ENCODE peak calls at places on chromosomes 7 and 10, in nine cellular contexts. F, G, J, Z, M, A, P, I and V are unnamed samples.

GRCh38 chr7:135160098-135160857 is 10.2 kb downstream of the CYREN start:
- DNase-seq in P (no peak), A (no peak), J (peak), Z (no peak), M (no peak), F (peak), I (no peak), G (peak), V (no peak)

GRCh38 chr10:132485391-132485790 is 52.2 kb upstream of the INPP5A start:
- DNase-seq in A (no peak), F (no peak), Z (no peak), I (no peak), M (no peak), P (no peak), G (no peak), J (no peak), V (no peak)

GRCh38 chr10:90167174-90168064 is 466.0 kb downstream of the KIF20B start:
- DNase-seq in G (no peak), F (no peak), P (no peak), I (no peak), J (no peak), A (no peak), M (peak), Z (no peak), V (no peak)

GRCh38 chr7:41711283-41712064 is 8.6 kb upstream of the INHBA start:
- DNase-seq in G (peak), A (no peak), Z (no peak), F (peak), I (no peak), M (peak), P (peak), J (no peak), V (no peak)

GRCh38 chr10:94361161-94361794 is 1.5 kb downstream of the NOC3L start:
- DNase-seq in Z (no peak), J (peak), P (no peak), I (no peak), G (peak), A (no peak), F (no peak), M (peak), V (no peak)

GRCh38 chr10:2362331-2362730 is 625.0 kb upstream of the ADARB2 start:
- DNase-seq in I (no peak), G (no peak), M (no peak), F (no peak), Z (no peak), J (no peak), A (no peak), P (no peak), V (no peak)

GRCh38 chr7:80218723-80219122 is 84.1 kb downstream of the GNAI1 start:
- DNase-seq in A (no peak), I (no peak), P (no peak), F (no peak), Z (no peak), J (peak), M (peak), G (peak), V (no peak)

GRCh38 chr10:110392860-110393732 is 88.4 kb upstream of the SMNDC1 start:
- DNase-seq in M (peak), F (no peak), A (no peak), J (no peak), Z (no peak), I (no peak), G (no peak), P (no peak), V (no peak)

GRCh38 chr7:75937958-75938786 is 23.2 kb downstream of the POR start:
- DNase-seq in I (no peak), Z (no peak), M (peak), J (peak), G (peak), A (no peak), P (no peak), F (no peak), V (peak)

GRCh38 chr10:95457319-95457886 is 103.8 kb downstream of the SORBS1 start:
- DNase-seq in G (peak), F (no peak), J (peak), I (no peak), M (no peak), P (no peak), A (no peak), Z (no peak), V (no peak)

GRCh38 chr7:16747095-16747494 is 6.5 kb upstream of the TSPAN13 start:
- DNase-seq in I (no peak), A (no peak), F (no peak), P (no peak), Z (no peak), M (no peak), G (no peak), J (no peak), V (no peak)

GRCh38 chr10:29646960-29647431 is 12.2 kb upstream of the SVIL start:
- DNase-seq in J (no peak), F (no peak), I (no peak), P (no peak), M (no peak), A (no peak), G (no peak), Z (no peak), V (no peak)

GRCh38 chr7:158134824-158135223 is 452.8 kb downstream of the PTPRN2 start:
- DNase-seq in P (no peak), F (no peak), Z (no peak), M (no peak), A (no peak), G (no peak), I (no peak), J (no peak), V (no peak)

GRCh38 chr10:46547881-46548780 is 8.3 kb downstream of the GPRIN2 start:
- DNase-seq in F (no peak), M (no peak), P (no peak), J (no peak), G (no peak), A (peak), Z (peak), I (no peak), V (no peak)

GRCh38 chr7:1496531-1497292 is 7.5 kb downstream of the INTS1 start:
- DNase-seq in J (no peak), M (no peak), F (no peak), Z (no peak), A (no peak), I (no peak), P (no peak), G (no peak), V (no peak)

GRCh38 chr10:18719811-18720210 is 60.6 kb downstream of the ARL5B start:
- DNase-seq in G (no peak), A (no peak), P (no peak), M (peak), J (no peak), Z (no peak), I (no peak), F (no peak), V (no peak)

GRCh38 chr7:44964831-44965440 is 13.9 kb downstream of the MYO1G start:
- DNase-seq in P (no peak), J (no peak), F (no peak), I (no peak), G (no peak), Z (peak), M (no peak), A (no peak), V (no peak)

GRCh38 chr7:103694304-103694703 is 248.3 kb upstream of the SLC26A5 start:
- DNase-seq in A (no peak), F (no peak), G (no peak), P (no peak), M (no peak), J (no peak), I (no peak), Z (no peak), V (no peak)